ENCODE peak calls at places on chromosomes 11 and 22, in six cellular contexts. L, O, N, G, C and D are unnamed samples. For H3K4me1, the result is how much of the 10 kb centered on the place peaks cover.

GRCh38 chr11:14875163-14875562 is 16.9 kb downstream of the CYP2R1 start:
- DNase-seq in L (no peak), O (no peak), N (no peak), G (no peak), C (no peak), D (no peak)

GRCh38 chr11:131391161-131391560 is 20.7 kb downstream of the NTM start:
- DNase-seq in L (no peak), O (no peak), N (no peak), G (no peak), C (no peak), D (no peak)

GRCh38 chr11:111846640-111847039 is 24.7 kb downstream of the ALG9 start:
- DNase-seq in L (peak), O (peak), N (no peak), G (no peak), C (no peak), D (no peak)

GRCh38 chr11:46387456-46387855 is 4.1 kb downstream of the CHRM4 start:
- DNase-seq in L (no peak), O (no peak), N (no peak), G (no peak), C (no peak), D (no peak)

GRCh38 chr22:17305076-17305475 is 64.2 kb upstream of the CECR2 start:
- DNase-seq in L (no peak), O (no peak), N (no peak), G (no peak), C (no peak), D (no peak)

GRCh38 chr11:134592391-134592990 is 180.4 kb upstream of the B3GAT1 start:
- DNase-seq in L (peak), O (no peak), N (peak), G (no peak), C (no peak), D (no peak)

GRCh38 chr11:33542921-33543320 is 157.7 kb downstream of the C11orf91 start:
- DNase-seq in L (peak), O (peak), N (no peak), G (no peak), C (peak), D (peak)

GRCh38 chr22:39110631-39111561 is 13.9 kb downstream of the APOBEC3H start:
- DNase-seq in L (no peak), O (no peak), N (no peak), G (no peak), C (no peak), D (no peak)

GRCh38 chr11:13029872-13030271 is 20.8 kb downstream of the RASSF10 start:
- DNase-seq in L (no peak), O (no peak), N (no peak), G (no peak), C (no peak), D (no peak)

GRCh38 chr11:116563028-116563712 is 209.6 kb downstream of the BUD13 start:
- DNase-seq in L (no peak), O (peak), N (no peak), G (no peak), C (no peak), D (no peak)

GRCh38 chr11:44634401-44635281 is 69.2 kb downstream of the CD82 start:
- DNase-seq in L (peak), O (peak), N (peak), G (no peak), C (peak), D (no peak)

GRCh38 chr11:12318791-12319733 is 58.3 kb upstream of the PARVA start:
- DNase-seq in L (peak), O (peak), N (no peak), G (no peak), C (no peak), D (no peak)

GRCh38 chr11:27471588-27472397 is 797 bp downstream of the LGR4 start:
- DNase-seq in L (peak), O (no peak), N (no peak), G (peak), C (peak), D (no peak)

GRCh38 chr11:67732045-67732787 is 57.8 kb upstream of the ALDH3B2 start:
- DNase-seq in L (no peak), O (no peak), N (no peak), G (peak), C (no peak), D (peak)

GRCh38 chr11:18364495-18365047 is 29.8 kb upstream of the LDHA start:
- DNase-seq in L (no peak), O (no peak), N (no peak), G (no peak), C (no peak), D (no peak)

GRCh38 chr22:17570851-17571631 is 7.7 kb downstream of the SLC25A18 start:
- DNase-seq in L (peak), O (peak), N (no peak), G (no peak), C (peak), D (no peak)

GRCh38 chr11:130055637-130056036 is 14.1 kb upstream of the APLP2 start:
- DNase-seq in L (peak), O (no peak), N (no peak), G (no peak), C (no peak), D (no peak)

GRCh38 chr11:131906963-131907362 is 536.5 kb downstream of the NTM start:
- DNase-seq in L (peak), O (no peak), N (no peak), G (no peak), C (no peak), D (no peak)

GRCh38 chr11:77522215-77522614 is 48.3 kb upstream of the PAK1 start:
- DNase-seq in L (no peak), O (peak), N (no peak), G (no peak), C (no peak), D (no peak)

GRCh38 chr11:74465291-74465708 is 2.0 kb downstream of the KCNE3 start:
- DNase-seq in L (no peak), O (no peak), N (no peak), G (no peak), C (no peak), D (no peak)

GRCh38 chr22:46549565-46549840 is 12.1 kb upstream of the CELSR1 start:
- DNase-seq in L (no peak), O (no peak), N (no peak), G (no peak), C (no peak), D (no peak)

GRCh38 chr11:95254139-95254704 is 23.2 kb upstream of the SESN3 start:
- DNase-seq in L (peak), O (peak), N (peak), G (peak), C (peak), D (peak)
- H3K4me3 ChIP-seq in L (peak), O (peak), N (no peak), G (peak), C (peak), D (peak)

DNA sequence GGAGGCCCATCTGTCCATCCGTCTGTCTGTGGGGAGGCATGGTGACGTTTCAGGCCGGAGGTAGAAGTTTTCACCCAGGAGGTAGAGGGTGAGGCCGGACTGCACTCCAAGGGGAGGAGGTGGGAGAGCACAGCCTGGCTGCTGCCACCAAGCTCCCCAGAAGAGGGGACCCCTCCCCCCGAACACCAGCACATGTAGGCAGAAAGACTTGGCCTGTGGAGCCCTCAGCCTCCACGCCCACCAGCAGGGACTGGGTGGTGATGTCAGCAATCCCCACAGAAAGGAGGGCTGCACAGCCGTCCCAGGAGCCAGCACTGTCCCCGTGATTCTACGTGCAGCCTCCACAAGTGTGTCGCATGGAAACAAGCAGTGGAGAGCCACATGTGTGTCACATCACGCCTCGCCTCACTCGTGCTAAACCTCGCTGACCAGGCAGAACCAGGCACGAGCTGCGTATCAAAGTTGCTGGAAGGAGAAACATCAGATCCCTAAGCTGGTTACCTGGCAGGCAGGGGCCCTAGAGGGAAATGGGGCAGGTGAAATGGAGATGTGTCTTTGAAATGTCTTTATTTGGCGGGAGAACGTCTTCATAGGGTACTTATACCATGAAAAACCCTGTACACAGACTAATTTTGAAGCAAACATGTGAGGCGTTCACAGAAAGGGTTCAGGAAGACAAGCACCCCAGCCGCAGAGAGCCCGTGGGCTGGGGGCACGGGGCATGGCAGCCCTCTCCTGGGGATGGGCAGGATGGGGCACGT is 49.1 kb downstream of the CDKN1C start:
- DNase-seq in L (no peak), O (no peak), N (no peak), G (no peak), C (no peak), D (no peak)
- H3K4me1 ChIP-seq in L (under half), O (under half), N (under half), G (under half), C (under half), D (under half)

GRCh38 chr11:35163707-35164496 is 24.9 kb downstream of the CD44 start:
- DNase-seq in L (no peak), O (peak), N (no peak), G (peak), C (no peak), D (peak)
- H3K27ac ChIP-seq in L (no peak), O (peak), N (peak), G (peak), C (no peak), D (peak)

GRCh38 chr22:19527321-19527721 is 3.1 kb upstream of the CLDN5 start:
- DNase-seq in L (no peak), O (no peak), N (no peak), G (no peak), C (peak), D (no peak)
- H3K4me3 ChIP-seq in L (no peak), O (no peak), N (no peak), G (no peak), C (no peak), D (no peak)

DNA sequence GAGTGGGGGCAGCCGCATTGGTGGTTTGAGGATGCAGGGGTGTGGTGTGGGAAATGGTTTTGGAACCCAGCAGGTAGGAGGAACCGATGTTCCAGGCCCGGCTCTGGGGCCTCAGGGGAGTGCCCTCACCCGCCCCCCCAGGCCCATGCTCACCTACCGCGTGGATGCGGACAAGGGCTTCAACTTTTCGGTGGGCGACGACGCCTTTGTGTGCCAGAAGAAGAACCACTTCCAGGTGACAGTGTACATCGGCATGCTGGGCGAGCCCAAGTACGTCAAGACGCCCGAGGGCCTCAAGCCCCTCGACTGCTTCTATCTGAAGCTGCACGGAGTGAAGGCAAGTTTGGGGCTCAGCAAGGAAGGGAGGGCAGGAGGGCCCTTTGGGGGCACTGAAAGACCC is 18.6 kb downstream of the TMEM258 start:
- DNase-seq in L (no peak), O (no peak), N (no peak), G (no peak), C (no peak), D (no peak)
- H3K4me1 ChIP-seq in L (under half), O (under half), N (under half), G (under half), C (under half), D (under half)

GRCh38 chr11:6201486-6201885 is 2.5 kb downstream of the OR52W1 start:
- DNase-seq in L (peak), O (peak), N (no peak), G (no peak), C (no peak), D (no peak)

GRCh38 chr11:6200975-6201374 is 2.0 kb downstream of the OR52W1 start:
- DNase-seq in L (peak), O (no peak), N (no peak), G (peak), C (no peak), D (no peak)

GRCh38 chr11:6197466-6198200 is 1.4 kb upstream of the OR52W1 start:
- DNase-seq in L (no peak), O (peak), N (no peak), G (no peak), C (no peak), D (no peak)

GRCh38 chr11:6202036-6202435 is 3.0 kb downstream of the OR52W1 start:
- DNase-seq in L (no peak), O (peak), N (no peak), G (no peak), C (no peak), D (no peak)

DNA sequence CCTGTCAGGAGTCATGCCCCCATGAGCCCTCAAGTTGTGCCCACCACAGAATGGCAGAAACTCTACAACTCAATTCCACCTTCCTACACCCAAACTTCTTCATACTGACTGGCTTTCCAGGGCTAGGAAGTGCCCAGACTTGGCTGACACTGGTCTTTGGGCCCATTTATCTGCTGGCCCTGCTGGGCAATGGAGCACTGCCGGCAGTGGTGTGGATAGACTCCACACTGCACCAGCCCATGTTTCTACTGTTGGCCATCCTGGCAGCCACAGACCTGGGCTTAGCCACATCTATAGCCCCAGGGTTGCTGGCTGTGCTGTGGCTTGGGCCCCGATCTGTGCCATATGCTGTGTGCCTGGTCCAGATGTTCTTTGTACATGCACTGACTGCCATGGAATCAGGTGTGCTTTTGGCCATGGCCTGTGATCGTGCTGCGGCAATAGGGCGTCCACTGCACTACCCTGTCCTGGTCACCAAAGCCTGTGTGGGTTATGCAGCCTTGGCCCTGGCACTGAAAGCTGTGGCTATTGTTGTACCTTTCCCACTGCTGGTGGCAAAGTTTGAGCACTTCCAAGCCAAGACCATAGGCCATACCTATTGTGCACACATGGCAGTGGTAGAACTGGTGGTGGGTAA is at the start of gene OR52W1:
- DNase-seq in L (no peak), O (no peak), N (no peak), G (no peak), C (no peak), D (no peak)
- H3K27ac ChIP-seq in L (no peak), O (no peak), N (no peak), G (no peak), C (no peak), D (no peak)